ENCODE peak calls at places on chromosome 21, in eight cellular contexts. N, V, B, L, H, F, J and U are unnamed samples.
A peak's percentile ranks its signal among the peaks of the same experiment; 100 is the strongest.

GRCh38 chr21:41612674-41613250 is 104.8 kb upstream of the TMPRSS2 start:
- DNase-seq in L (peak; percentile 79), V (no peak), J (peak; percentile 97), F (peak; percentile 33), N (peak; percentile 90), B (peak; percentile 76), H (peak; percentile 64), U (no peak)

GRCh38 chr21:38591138-38591537 is 92.9 kb upstream of the ERG start:
- DNase-seq in N (no peak), J (no peak), B (no peak), F (no peak), V (no peak), H (no peak), L (no peak), U (no peak)

GRCh38 chr21:16851054-16851453 is 661.8 kb upstream of the CXADR start:
- DNase-seq in J (no peak), F (no peak), B (no peak), H (no peak), N (no peak), V (no peak), L (no peak), U (no peak)

GRCh38 chr21:36323032-36323431 is 3.0 kb downstream of the MORC3 start:
- DNase-seq in B (no peak), V (no peak), N (peak; percentile 20), J (no peak), L (no peak), F (no peak), H (no peak), U (no peak)

GRCh38 chr21:42107177-42107880 is 36.2 kb downstream of the UMODL1 start:
- DNase-seq in H (no peak), V (no peak), L (no peak), F (no peak), B (no peak), N (no peak), J (no peak), U (no peak)

GRCh38 chr21:45161039-45161945 is 86.9 kb downstream of the ADARB1 start:
- DNase-seq in B (no peak), N (no peak), L (peak; percentile 65), J (no peak), V (no peak), F (no peak), H (no peak), U (no peak)

GRCh38 chr21:45104560-45104959 is 30.2 kb downstream of the ADARB1 start:
- DNase-seq in B (no peak), V (peak; percentile 14), H (no peak), F (peak; percentile 39), J (peak; percentile 75), L (no peak), N (no peak), U (peak; percentile 29)

GRCh38 chr21:40795313-40795712 is 51.6 kb downstream of the DSCAM start:
- DNase-seq in B (no peak), H (no peak), N (no peak), J (no peak), V (no peak), L (no peak), F (no peak), U (peak; percentile 3)

GRCh38 chr21:25179116-25179515 is 428.2 kb downstream of the MRPL39 start:
- DNase-seq in H (no peak), F (no peak), V (no peak), J (no peak), N (peak; percentile 30), B (no peak), L (no peak), U (no peak)

GRCh38 chr21:34362670-34363069 is 1.1 kb upstream of the KCNE2 start:
- DNase-seq in B (no peak), L (no peak), J (no peak), H (no peak), N (no peak), V (no peak), F (no peak), U (no peak)

GRCh38 chr21:44306926-44307687 is 7.3 kb downstream of the PFKL start:
- DNase-seq in B (no peak), L (no peak), H (no peak), J (no peak), F (no peak), N (peak; percentile 18), V (no peak), U (no peak)

GRCh38 chr21:25039461-25040380 is 567.6 kb downstream of the MRPL39 start:
- DNase-seq in V (no peak), F (peak; percentile 16), H (no peak), N (peak; percentile 5), J (no peak), B (no peak), L (no peak), U (no peak)

GRCh38 chr21:40176732-40177131 is 309.5 kb downstream of the PCP4 start:
- DNase-seq in F (no peak), N (no peak), J (no peak), B (no peak), V (no peak), L (no peak), H (no peak), U (no peak)

GRCh38 chr21:22575165-22575584 is 1577.0 kb downstream of the NCAM2 start:
- DNase-seq in H (no peak), F (peak; percentile 17), N (no peak), J (no peak), V (no peak), L (no peak), B (no peak), U (no peak)

GRCh38 chr21:41796476-41797080 is 29.7 kb upstream of the RIPK4 start:
- DNase-seq in B (no peak), N (no peak), F (no peak), H (no peak), J (no peak), L (no peak), V (no peak), U (no peak)

GRCh38 chr21:45421071-45421845 is 16.3 kb downstream of the COL18A1 start:
- DNase-seq in N (no peak), F (peak; percentile 25), B (no peak), H (no peak), V (no peak), J (peak; percentile 79), L (no peak), U (peak; percentile 65)

GRCh38 chr21:34052171-34052570 is 21.2 kb upstream of the MRPS6 start:
- DNase-seq in H (no peak), B (no peak), V (no peak), F (no peak), L (no peak), N (no peak), J (no peak), U (no peak)

GRCh38 chr21:26570203-26570602 is 2.9 kb downstream of the CYYR1 start:
- DNase-seq in N (no peak), L (no peak), J (no peak), V (no peak), F (no peak), B (no peak), H (no peak), U (no peak)

GRCh38 chr21:45537746-45538291 is 4.4 kb downstream of the SLC19A1 start:
- DNase-seq in H (no peak), L (peak; percentile 36), N (no peak), B (no peak), F (no peak), V (no peak), J (peak; percentile 45), U (no peak)

GRCh38 chr21:32818411-32818810 is 46.9 kb upstream of the PAXBP1 start:
- DNase-seq in L (no peak), J (no peak), B (no peak), V (no peak), N (no peak), H (no peak), F (no peak), U (no peak)

GRCh38 chr21:45937721-45938452 is 43.7 kb upstream of the COL6A1 start:
- DNase-seq in L (no peak), N (no peak), H (no peak), F (no peak), B (no peak), V (no peak), J (no peak), U (no peak)

GRCh38 chr21:43195131-43196021 is 26.6 kb downstream of the CRYAA start:
- DNase-seq in J (peak; percentile 54), N (no peak), L (peak; percentile 59), F (no peak), B (no peak), H (no peak), V (no peak), U (no peak)

GRCh38 chr21:27831821-27832569 is 865.1 kb upstream of the ADAMTS5 start:
- DNase-seq in J (no peak), N (peak; percentile 57), V (no peak), F (no peak), H (no peak), L (no peak), B (no peak), U (no peak)

GRCh38 chr21:43189936-43190335 is 21.1 kb downstream of the CRYAA start:
- DNase-seq in F (no peak), J (peak; percentile 38), L (peak; percentile 15), V (no peak), B (no peak), N (no peak), H (no peak), U (no peak)

GRCh38 chr21:37821791-37822450 is 94.3 kb downstream of the KCNJ6 start:
- DNase-seq in V (no peak), J (no peak), F (no peak), N (peak; percentile 45), H (no peak), L (no peak), B (no peak), U (no peak)

GRCh38 chr21:36747815-36748381 is 49.0 kb downstream of the SIM2 start:
- DNase-seq in F (peak; percentile 61), H (no peak), V (no peak), B (no peak), L (peak; percentile 88), N (peak; percentile 34), J (no peak), U (peak; percentile 25)

GRCh38 chr21:21137986-21138385 is 139.8 kb downstream of the NCAM2 start:
- DNase-seq in H (no peak), F (no peak), L (no peak), N (peak; percentile 74), B (no peak), V (no peak), J (no peak), U (no peak)

GRCh38 chr21:20999567-21000169 is 1.5 kb downstream of the NCAM2 start:
- DNase-seq in N (peak; percentile 49), V (no peak), B (peak; percentile 8), H (no peak), J (no peak), F (peak; percentile 54), L (no peak), U (peak; percentile 17)

GRCh38 chr21:37459575-37459974 is 93.0 kb downstream of the DYRK1A start:
- DNase-seq in F (no peak), V (no peak), L (no peak), B (no peak), H (no peak), N (peak; percentile 69), J (no peak), U (no peak)

GRCh38 chr21:44854664-44855446 is 18.6 kb downstream of the PTTG1IP start:
- DNase-seq in H (no peak), J (no peak), L (no peak), B (no peak), V (no peak), N (no peak), F (no peak), U (no peak)

GRCh38 chr21:43740497-43741156 is 21.7 kb downstream of the PDXK start:
- DNase-seq in H (no peak), V (no peak), N (no peak), J (peak; percentile 87), L (no peak), F (peak; percentile 33), B (peak; percentile 64), U (peak; percentile 36)

GRCh38 chr21:37828515-37828914 is 87.7 kb downstream of the KCNJ6 start:
- DNase-seq in J (no peak), L (no peak), V (no peak), N (no peak), F (no peak), H (no peak), B (no peak), U (no peak)

GRCh38 chr21:15324542-15324941 is 259.7 kb upstream of the NRIP1 start:
- DNase-seq in F (no peak), J (no peak), H (no peak), B (no peak), N (no peak), L (no peak), V (no peak), U (no peak)

GRCh38 chr21:41802684-41803083 is 35.8 kb upstream of the RIPK4 start:
- DNase-seq in L (no peak), B (peak; percentile 55), F (no peak), N (no peak), J (peak; percentile 92), H (no peak), V (no peak), U (no peak)